ENCODE peak calls at places on chromosomes 13 and 19, in nine cellular contexts. B, D, G, H, Z, I, K, F and M are unnamed samples.

GRCh38 chr13:97254809-97255208 is 32.7 kb downstream of the MBNL2 start:
- DNase-seq in B (no peak), D (no peak), G (peak; percentile 62), H (no peak), Z (no peak), I (no peak), K (no peak), F (no peak), M (no peak)

GRCh38 chr13:87147076-87147475 is 524.1 kb upstream of the SLITRK5 start:
- DNase-seq in B (peak; percentile 13), D (no peak), G (no peak), H (no peak), Z (no peak), I (no peak), K (no peak), F (no peak), M (no peak)

GRCh38 chr19:34298891-34299510 is 44.6 kb downstream of the GARRE1 start:
- DNase-seq in B (no peak), D (no peak), G (no peak), H (no peak), Z (no peak), I (no peak), K (no peak), F (no peak), M (no peak)

GRCh38 chr13:93758575-93758974 is 532.0 kb downstream of the GPC6 start:
- DNase-seq in B (peak; percentile 49), D (no peak), G (peak; percentile 16), H (no peak), Z (no peak), I (no peak), K (no peak), F (no peak), M (no peak)

GRCh38 chr13:110726726-110727125 is 13.2 kb downstream of the ING1 start:
- DNase-seq in B (no peak), D (no peak), G (no peak), H (no peak), Z (no peak), I (no peak), K (peak; percentile 75), F (no peak), M (no peak)

GRCh38 chr19:39546599-39546998 is 6.6 kb upstream of the EID2 start:
- DNase-seq in B (no peak), D (no peak), G (no peak), H (peak; percentile 39), Z (no peak), I (no peak), K (no peak), F (no peak), M (no peak)

GRCh38 chr13:100523437-100523836 is 65.2 kb downstream of the GGACT start:
- DNase-seq in B (no peak), D (no peak), G (no peak), H (no peak), Z (no peak), I (no peak), K (no peak), F (no peak), M (no peak)

GRCh38 chr13:111418101-111418500 is 97.7 kb downstream of the TEX29 start:
- DNase-seq in B (no peak), D (no peak), G (no peak), H (no peak), Z (no peak), I (no peak), K (no peak), F (no peak), M (no peak)

GRCh38 chr19:40763963-40764362 is 11.4 kb upstream of the MIA start:
- DNase-seq in B (no peak), D (no peak), G (no peak), H (no peak), Z (no peak), I (no peak), K (no peak), F (no peak), M (no peak)

GRCh38 chr13:39968646-39969475 is 313.4 kb downstream of the COG6 start:
- DNase-seq in B (no peak), D (no peak), G (no peak), H (no peak), Z (no peak), I (no peak), K (no peak), F (no peak), M (no peak)

GRCh38 chr13:100274942-100275506 is 186.1 kb downstream of the PCCA start:
- DNase-seq in B (no peak), D (no peak), G (no peak), H (no peak), Z (no peak), I (no peak), K (no peak), F (no peak), M (no peak)

GRCh38 chr19:13044160-13044853 is 49.0 kb downstream of the NFIX start:
- DNase-seq in B (no peak), D (no peak), G (peak; percentile 51), H (no peak), Z (no peak), I (no peak), K (no peak), F (no peak), M (no peak)

GRCh38 chr13:36297600-36298338 is at the start of gene CCDC169:
- DNase-seq in B (peak; percentile 58), D (peak; percentile 10), G (peak; percentile 54), H (peak; percentile 96), Z (no peak), I (peak; percentile 84), K (no peak), F (peak; percentile 77), M (peak; percentile 50)

GRCh38 chr13:42028113-42028799 is 20.2 kb upstream of the DGKH start:
- DNase-seq in B (no peak), D (no peak), G (no peak), H (no peak), Z (no peak), I (no peak), K (no peak), F (no peak), M (no peak)

GRCh38 chr13:101202590-101202989 is 213.7 kb downstream of the NALCN start:
- DNase-seq in B (no peak), D (no peak), G (no peak), H (peak; percentile 80), Z (no peak), I (peak; percentile 58), K (no peak), F (no peak), M (no peak)

GRCh38 chr13:41605319-41606285 is 148.3 kb downstream of the RGCC start:
- DNase-seq in B (no peak), D (no peak), G (no peak), H (peak; percentile 21), Z (no peak), I (no peak), K (no peak), F (no peak), M (no peak)

DNA sequence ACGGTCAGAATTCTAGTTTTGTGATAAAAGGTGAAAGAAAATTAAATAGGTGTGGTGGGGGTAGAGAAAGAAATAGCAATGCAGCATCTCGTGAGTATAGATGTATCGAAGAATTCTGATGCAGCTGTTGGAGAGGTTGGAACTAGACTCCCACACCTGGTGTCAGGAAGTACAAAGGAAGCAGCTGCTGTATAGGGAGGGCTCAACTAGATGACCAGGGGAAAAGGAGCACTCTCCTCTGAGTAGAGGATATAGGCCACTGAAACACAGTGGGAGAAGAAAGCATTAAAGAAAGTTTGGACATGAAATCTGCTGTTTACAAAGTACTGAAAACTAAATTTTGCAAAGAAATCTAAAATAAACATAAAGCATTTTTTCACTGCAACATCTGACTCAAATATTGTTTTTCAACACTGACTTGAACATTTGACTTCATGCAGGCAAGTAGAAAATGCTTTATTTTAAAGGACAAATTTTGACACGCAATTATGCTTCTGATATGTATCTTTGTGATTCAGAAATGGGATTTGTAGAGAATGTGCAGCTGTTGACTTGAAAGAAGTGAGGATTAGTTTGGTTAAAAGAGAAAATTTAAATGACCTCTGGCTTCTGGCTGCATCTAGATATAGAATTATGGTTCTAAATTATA is 82.2 kb downstream of the MIPEP start:
- DNase-seq in B (no peak), D (no peak), G (no peak), H (no peak), Z (no peak), I (no peak), K (peak; percentile 71), F (no peak), M (no peak)
- TF ChIP-seq CTCF in B (no peak), D (no peak), G (no peak), H (no peak), Z (no peak), I (no peak), K (no peak), F (no peak), M (no peak)

DNA sequence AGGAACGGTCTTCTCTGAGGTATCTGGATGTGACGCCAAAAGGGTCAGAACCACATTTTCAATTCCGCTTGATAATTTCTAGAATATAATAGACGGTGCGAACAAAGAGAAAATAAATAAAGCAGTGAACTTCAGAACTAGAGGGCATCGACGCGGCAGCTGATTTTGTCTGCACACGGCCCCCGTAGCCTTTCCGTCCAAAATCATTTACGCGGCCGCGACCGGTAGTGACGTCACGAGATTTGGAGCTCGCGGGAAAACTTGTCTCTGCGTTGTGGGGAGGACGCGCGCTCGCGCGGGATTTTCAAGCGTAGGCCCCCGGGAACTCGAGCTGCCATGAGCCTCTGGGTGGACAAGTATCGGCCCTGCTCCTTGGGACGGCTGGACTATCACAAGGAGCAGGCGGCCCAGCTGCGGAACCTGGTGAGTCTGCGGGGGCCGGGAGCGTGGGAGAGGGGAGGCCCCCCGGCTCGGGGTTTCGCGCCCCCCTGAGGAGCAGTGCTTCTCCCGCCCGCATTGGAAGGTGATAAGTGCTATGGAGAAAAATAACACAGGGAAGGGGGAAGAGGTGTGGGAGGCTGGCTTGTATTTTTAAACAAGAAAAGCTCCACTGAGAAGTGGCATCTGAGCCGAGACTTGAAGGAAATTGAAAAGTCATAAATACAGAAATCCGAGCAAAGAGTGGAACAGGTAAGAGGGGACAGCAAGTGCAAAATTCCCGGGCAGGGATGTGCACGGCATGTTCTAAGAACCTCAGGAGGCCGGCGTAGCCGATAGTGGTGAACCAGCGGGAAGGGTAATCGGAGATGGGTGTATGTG is at the start of gene RFC3:
- DNase-seq in B (peak; percentile 97), D (peak; percentile 83), G (peak; percentile 95), H (peak; percentile 95), Z (peak; percentile 63), I (peak; percentile 89), K (peak; percentile 97), F (peak; percentile 92), M (peak; percentile 90)
- TF ChIP-seq CTCF in B (no peak), D (peak; percentile 3), G (no peak), H (no peak), Z (no peak), I (peak; percentile 3), K (peak; percentile 51), F (no peak), M (no peak)

GRCh38 chr19:5480427-5480836 is 25.2 kb downstream of the ZNRF4 start:
- DNase-seq in B (peak; percentile 29), D (no peak), G (no peak), H (peak; percentile 82), Z (no peak), I (peak; percentile 45), K (peak; percentile 42), F (peak; percentile 36), M (no peak)
- TF ChIP-seq CTCF in B (peak; percentile 48), D (peak; percentile 50), G (peak; percentile 40), H (peak; percentile 69), Z (peak; percentile 48), I (peak; percentile 57), K (peak; percentile 75), F (no peak), M (no peak)

DNA sequence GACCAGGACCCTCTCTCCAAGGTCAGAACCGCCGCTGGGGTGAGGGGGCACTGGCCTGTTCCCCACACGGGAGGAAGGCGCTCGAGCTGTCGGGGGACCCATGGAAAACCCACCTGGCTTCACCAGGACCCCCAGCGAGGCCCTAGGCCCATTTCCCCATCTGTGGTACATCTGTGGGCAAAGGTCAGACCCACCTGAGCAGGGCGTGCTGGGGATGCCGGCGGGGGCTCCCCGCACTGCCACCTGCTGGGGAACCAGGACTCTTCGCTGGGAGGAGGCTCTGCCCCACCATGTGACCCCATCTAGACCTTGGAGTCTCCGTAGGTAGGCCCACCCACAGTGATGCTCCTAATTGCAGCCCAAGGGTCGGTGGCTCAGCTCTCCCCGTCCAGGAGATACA is 511 bp downstream of the WDR88 start:
- DNase-seq in B (no peak), D (no peak), G (no peak), H (peak; percentile 70), Z (no peak), I (peak; percentile 18), K (no peak), F (no peak), M (no peak)
- TF ChIP-seq CTCF in B (peak; percentile 31), D (peak; percentile 23), G (peak; percentile 27), H (peak; percentile 72), Z (peak; percentile 25), I (peak; percentile 21), K (peak; percentile 55), F (no peak), M (no peak)